ENCODE peak calls at places on chromosomes 6 and 20, in eight cellular contexts. One of them, this sample, is unnamed.

GRCh38 chr6:99495466-99495865 is 19.8 kb downstream of the USP45 start:
- DNase-seq in sciatic nerve: no peak
- DNase-seq in mesendoderm: no peak
- DNase-seq in NCI-H1092 treated with DMSO at 0.1 percent for 48 hours: no peak
- DNase-seq in stimulated activated CD4-positive, alpha-beta T cell treated with anti-CD3 and anti-CD28 coated beads, Interleukin-1b, Interleukin-23, amount 100 ng/mL, for 4 hours: no peak
- DNase-seq in heart right ventricle: no peak
- DNase-seq in brain microvascular endothelial cell: no peak
- DNase-seq in M059J: no peak
- DNase-seq in this sample: no peak

GRCh38 chr20:45907219-45907948 is 4.6 kb downstream of the PLTP start:
- DNase-seq in sciatic nerve: no peak
- DNase-seq in mesendoderm: no peak
- DNase-seq in NCI-H1092 treated with DMSO at 0.1 percent for 48 hours: no peak
- DNase-seq in stimulated activated CD4-positive, alpha-beta T cell treated with anti-CD3 and anti-CD28 coated beads, Interleukin-1b, Interleukin-23, amount 100 ng/mL, for 4 hours: no peak
- DNase-seq in heart right ventricle: no peak
- DNase-seq in brain microvascular endothelial cell: no peak
- DNase-seq in M059J: no peak
- DNase-seq in this sample: no peak

GRCh38 chr6:72580281-72580940 is 41.5 kb upstream of the KCNQ5 start:
- DNase-seq in sciatic nerve: no peak
- DNase-seq in mesendoderm: peak
- DNase-seq in NCI-H1092 treated with DMSO at 0.1 percent for 48 hours: peak
- DNase-seq in stimulated activated CD4-positive, alpha-beta T cell treated with anti-CD3 and anti-CD28 coated beads, Interleukin-1b, Interleukin-23, amount 100 ng/mL, for 4 hours: no peak
- DNase-seq in heart right ventricle: no peak
- DNase-seq in brain microvascular endothelial cell: peak
- DNase-seq in M059J: peak
- DNase-seq in this sample: peak

GRCh38 chr6:159817951-159818739 is 18.1 kb downstream of the PNLDC1 start:
- DNase-seq in sciatic nerve: no peak
- DNase-seq in mesendoderm: no peak
- DNase-seq in NCI-H1092 treated with DMSO at 0.1 percent for 48 hours: no peak
- DNase-seq in stimulated activated CD4-positive, alpha-beta T cell treated with anti-CD3 and anti-CD28 coated beads, Interleukin-1b, Interleukin-23, amount 100 ng/mL, for 4 hours: no peak
- DNase-seq in heart right ventricle: no peak
- DNase-seq in brain microvascular endothelial cell: no peak
- DNase-seq in M059J: no peak
- DNase-seq in this sample: no peak

GRCh38 chr6:25399885-25400284 is 120.7 kb downstream of the CARMIL1 start:
- DNase-seq in sciatic nerve: no peak
- DNase-seq in mesendoderm: no peak
- DNase-seq in NCI-H1092 treated with DMSO at 0.1 percent for 48 hours: no peak
- DNase-seq in stimulated activated CD4-positive, alpha-beta T cell treated with anti-CD3 and anti-CD28 coated beads, Interleukin-1b, Interleukin-23, amount 100 ng/mL, for 4 hours: no peak
- DNase-seq in heart right ventricle: no peak
- DNase-seq in brain microvascular endothelial cell: no peak
- DNase-seq in M059J: no peak
- DNase-seq in this sample: no peak

GRCh38 chr20:57009775-57010174 is 256.7 kb downstream of the BMP7 start:
- DNase-seq in sciatic nerve: no peak
- DNase-seq in mesendoderm: no peak
- DNase-seq in NCI-H1092 treated with DMSO at 0.1 percent for 48 hours: no peak
- DNase-seq in stimulated activated CD4-positive, alpha-beta T cell treated with anti-CD3 and anti-CD28 coated beads, Interleukin-1b, Interleukin-23, amount 100 ng/mL, for 4 hours: no peak
- DNase-seq in heart right ventricle: no peak
- DNase-seq in brain microvascular endothelial cell: no peak
- DNase-seq in M059J: no peak
- DNase-seq in this sample: no peak

GRCh38 chr20:48178607-48179006 is 393.3 kb upstream of the SULF2 start:
- DNase-seq in sciatic nerve: no peak
- DNase-seq in mesendoderm: no peak
- DNase-seq in NCI-H1092 treated with DMSO at 0.1 percent for 48 hours: no peak
- DNase-seq in stimulated activated CD4-positive, alpha-beta T cell treated with anti-CD3 and anti-CD28 coated beads, Interleukin-1b, Interleukin-23, amount 100 ng/mL, for 4 hours: no peak
- DNase-seq in heart right ventricle: no peak
- DNase-seq in brain microvascular endothelial cell: no peak
- DNase-seq in M059J: no peak
- DNase-seq in this sample: no peak

GRCh38 chr20:3483784-3484183 is 13.0 kb downstream of the ATRN start:
- DNase-seq in sciatic nerve: no peak
- DNase-seq in mesendoderm: peak
- DNase-seq in NCI-H1092 treated with DMSO at 0.1 percent for 48 hours: no peak
- DNase-seq in stimulated activated CD4-positive, alpha-beta T cell treated with anti-CD3 and anti-CD28 coated beads, Interleukin-1b, Interleukin-23, amount 100 ng/mL, for 4 hours: no peak
- DNase-seq in heart right ventricle: no peak
- DNase-seq in brain microvascular endothelial cell: no peak
- DNase-seq in M059J: peak
- DNase-seq in this sample: no peak

GRCh38 chr20:34377072-34377847 is 14.2 kb downstream of the ITCH start:
- DNase-seq in sciatic nerve: peak
- DNase-seq in mesendoderm: no peak
- DNase-seq in NCI-H1092 treated with DMSO at 0.1 percent for 48 hours: no peak
- DNase-seq in stimulated activated CD4-positive, alpha-beta T cell treated with anti-CD3 and anti-CD28 coated beads, Interleukin-1b, Interleukin-23, amount 100 ng/mL, for 4 hours: no peak
- DNase-seq in heart right ventricle: no peak
- DNase-seq in brain microvascular endothelial cell: no peak
- DNase-seq in M059J: no peak
- DNase-seq in this sample: no peak

GRCh38 chr20:9241232-9241692 is 172.4 kb downstream of the PLCB4 start:
- DNase-seq in sciatic nerve: no peak
- DNase-seq in mesendoderm: no peak
- DNase-seq in NCI-H1092 treated with DMSO at 0.1 percent for 48 hours: no peak
- DNase-seq in stimulated activated CD4-positive, alpha-beta T cell treated with anti-CD3 and anti-CD28 coated beads, Interleukin-1b, Interleukin-23, amount 100 ng/mL, for 4 hours: no peak
- DNase-seq in heart right ventricle: no peak
- DNase-seq in brain microvascular endothelial cell: peak
- DNase-seq in M059J: peak
- DNase-seq in this sample: no peak

GRCh38 chr6:4280721-4281120 is 145.3 kb upstream of the ECI2 start:
- DNase-seq in sciatic nerve: no peak
- DNase-seq in mesendoderm: peak
- DNase-seq in NCI-H1092 treated with DMSO at 0.1 percent for 48 hours: no peak
- DNase-seq in stimulated activated CD4-positive, alpha-beta T cell treated with anti-CD3 and anti-CD28 coated beads, Interleukin-1b, Interleukin-23, amount 100 ng/mL, for 4 hours: no peak
- DNase-seq in heart right ventricle: no peak
- DNase-seq in brain microvascular endothelial cell: peak
- DNase-seq in M059J: peak
- DNase-seq in this sample: no peak

GRCh38 chr20:53175135-53175780 is 203.1 kb downstream of the TSHZ2 start:
- DNase-seq in sciatic nerve: no peak
- DNase-seq in mesendoderm: no peak
- DNase-seq in NCI-H1092 treated with DMSO at 0.1 percent for 48 hours: no peak
- DNase-seq in stimulated activated CD4-positive, alpha-beta T cell treated with anti-CD3 and anti-CD28 coated beads, Interleukin-1b, Interleukin-23, amount 100 ng/mL, for 4 hours: no peak
- DNase-seq in heart right ventricle: no peak
- DNase-seq in brain microvascular endothelial cell: no peak
- DNase-seq in M059J: no peak
- DNase-seq in this sample: no peak